ENCODE peak calls at places on chromosomes 2 and 18, in eight cellular contexts. C, T, B, J, P, W, V and H are unnamed samples.

GRCh38 chr18:45449761-45450227 is 165.5 kb upstream of the SLC14A2 start:
- DNase-seq in C (no peak), B (no peak), W (peak), V (no peak), J (no peak), T (no peak), P (no peak), H (no peak)

GRCh38 chr18:23231340-23232021 is 96.2 kb downstream of the CABLES1 start:
- DNase-seq in V (peak), W (no peak), J (peak), C (peak), B (peak), T (peak), P (no peak), H (peak)

GRCh38 chr2:33317369-33318015 is 159.0 kb upstream of the RASGRP3 start:
- DNase-seq in B (no peak), C (no peak), P (no peak), J (no peak), W (no peak), V (no peak), T (no peak), H (no peak)

GRCh38 chr18:73790582-73790981 is 357.1 kb downstream of the FBXO15 start:
- DNase-seq in W (no peak), J (no peak), B (no peak), T (no peak), V (no peak), C (no peak), P (no peak), H (no peak)

GRCh38 chr2:229231885-229232284 is 39.2 kb downstream of the PID1 start:
- DNase-seq in B (no peak), P (no peak), V (no peak), T (no peak), W (no peak), J (no peak), C (no peak), H (no peak)

GRCh38 chr2:176156959-176157498 is at the start of gene HOXD3:
- DNase-seq in J (no peak), P (no peak), W (no peak), T (no peak), B (no peak), C (no peak), V (no peak), H (no peak)

GRCh38 chr2:197207106-197207505 is 103.5 kb downstream of the ANKRD44 start:
- DNase-seq in P (no peak), T (no peak), W (no peak), B (no peak), C (no peak), V (no peak), J (no peak), H (no peak)

GRCh38 chr2:240374085-240374907 is 61.2 kb upstream of the GPC1 start:
- DNase-seq in B (peak), C (no peak), V (no peak), T (no peak), P (peak), J (no peak), W (peak), H (no peak)

GRCh38 chr2:45089554-45090261 is 80.5 kb upstream of the SIX2 start:
- DNase-seq in T (no peak), W (no peak), J (no peak), C (no peak), V (no peak), P (no peak), B (no peak), H (no peak)

GRCh38 chr18:36035253-36035652 is 32.1 kb downstream of the RPRD1A start:
- DNase-seq in C (no peak), T (no peak), B (no peak), J (no peak), V (no peak), W (no peak), P (no peak), H (no peak)

GRCh38 chr2:103268841-103269498 is 507.1 kb downstream of the TMEM182 start:
- DNase-seq in P (no peak), B (no peak), C (no peak), T (no peak), W (no peak), V (no peak), J (no peak), H (no peak)

GRCh38 chr2:43170733-43171101 is 55.7 kb downstream of the ZFP36L2 start:
- DNase-seq in W (no peak), J (no peak), V (no peak), B (no peak), P (no peak), C (no peak), T (no peak), H (no peak)

GRCh38 chr2:111226797-111227700 is 106.3 kb downstream of the BCL2L11 start:
- DNase-seq in T (no peak), J (no peak), W (no peak), P (no peak), V (no peak), C (no peak), B (no peak), H (no peak)

GRCh38 chr2:85710687-85711577 is 16.8 kb downstream of the GNLY start:
- DNase-seq in W (no peak), V (no peak), C (no peak), B (no peak), T (no peak), P (no peak), J (no peak), H (no peak)

GRCh38 chr2:240896871-240897692 is 1.1 kb upstream of the MAB21L4 start:
- DNase-seq in B (peak), T (no peak), P (no peak), V (no peak), C (no peak), J (no peak), W (no peak), H (no peak)

GRCh38 chr2:105950521-105951389 is 206.0 kb downstream of the NCK2 start:
- DNase-seq in W (no peak), C (no peak), V (no peak), T (no peak), B (no peak), J (no peak), P (peak), H (no peak)

GRCh38 chr2:220887880-220888279 is 684.2 kb downstream of the EPHA4 start:
- DNase-seq in T (no peak), W (no peak), C (no peak), J (no peak), P (peak), V (no peak), B (no peak), H (no peak)

GRCh38 chr2:43218550-43219382 is 7.6 kb downstream of the ZFP36L2 start:
- DNase-seq in B (peak), V (no peak), T (peak), J (peak), P (peak), W (no peak), C (peak), H (peak)

GRCh38 chr2:162677476-162677875 is 161.1 kb downstream of the KCNH7 start:
- DNase-seq in C (no peak), W (no peak), P (no peak), T (no peak), B (no peak), J (no peak), V (no peak), H (no peak)

GRCh38 chr2:109467701-109468100 is 146.1 kb downstream of the SEPTIN10 start:
- DNase-seq in B (no peak), P (no peak), T (no peak), V (no peak), J (no peak), C (no peak), W (no peak), H (no peak)

GRCh38 chr18:32759768-32760167 is 13.1 kb downstream of the KLHL14 start:
- DNase-seq in V (no peak), B (no peak), W (no peak), P (no peak), C (no peak), J (no peak), T (no peak), H (no peak)

GRCh38 chr18:49459404-49460171 is 857 bp downstream of the DYM start:
- DNase-seq in J (no peak), C (no peak), P (no peak), W (no peak), V (no peak), B (no peak), T (peak), H (peak)

GRCh38 chr2:53584986-53585385 is 182.6 kb upstream of the CHAC2 start:
- DNase-seq in T (no peak), W (no peak), C (no peak), P (peak), B (no peak), J (no peak), V (no peak), H (no peak)

GRCh38 chr2:196849895-196850294 is 40.7 kb upstream of the C2orf66 start:
- DNase-seq in T (no peak), B (peak), V (no peak), J (no peak), P (peak), C (no peak), W (no peak), H (no peak)

GRCh38 chr2:150491943-150492342 is 4.5 kb upstream of the RND3 start:
- DNase-seq in C (no peak), J (no peak), W (no peak), P (no peak), B (no peak), T (no peak), V (no peak), H (no peak)

GRCh38 chr2:75456111-75456510 is 104.6 kb downstream of the EVA1A start:
- DNase-seq in P (no peak), T (no peak), W (no peak), J (no peak), V (no peak), B (no peak), C (no peak), H (no peak)